ENCODE peak calls at places on chromosome 13, in five cellular contexts. One of them, this sample, is unnamed.

GRCh38 chr13:46609052-46609451 is 56.1 kb downstream of the LRCH1 start:
- DNase-seq in IMR-90: no peak
- DNase-seq in aorta: no peak
- DNase-seq in cardiac muscle cell: no peak
- DNase-seq in lung: no peak
- DNase-seq in this sample: no peak

GRCh38 chr13:95603887-95604533 is 40.5 kb downstream of the DZIP1 start:
- DNase-seq in cardiac muscle cell: peak
- DNase-seq in aorta: no peak
- DNase-seq in lung: no peak
- DNase-seq in IMR-90: no peak
- DNase-seq in this sample: no peak

GRCh38 chr13:40916207-40916998 is 102.7 kb downstream of the ELF1 start:
- DNase-seq in IMR-90: peak
- DNase-seq in lung: no peak
- DNase-seq in aorta: no peak
- DNase-seq in cardiac muscle cell: peak
- DNase-seq in this sample: no peak

GRCh38 chr13:99314640-99315176 is 7.5 kb upstream of the GPR183 start:
- DNase-seq in IMR-90: peak
- DNase-seq in lung: no peak
- DNase-seq in aorta: no peak
- DNase-seq in cardiac muscle cell: peak
- DNase-seq in this sample: no peak

GRCh38 chr13:48246097-48246496 is 13.1 kb downstream of the ITM2B start:
- DNase-seq in cardiac muscle cell: no peak
- DNase-seq in lung: no peak
- DNase-seq in aorta: no peak
- DNase-seq in IMR-90: no peak
- DNase-seq in this sample: no peak

GRCh38 chr13:83577183-83577582 is 305.1 kb downstream of the SLITRK1 start:
- DNase-seq in IMR-90: no peak
- DNase-seq in aorta: no peak
- DNase-seq in cardiac muscle cell: no peak
- DNase-seq in lung: no peak
- DNase-seq in this sample: no peak

GRCh38 chr13:37409756-37410155 is 188.8 kb downstream of the POSTN start:
- DNase-seq in lung: no peak
- DNase-seq in cardiac muscle cell: no peak
- DNase-seq in IMR-90: peak
- DNase-seq in aorta: no peak
- DNase-seq in this sample: no peak

GRCh38 chr13:92488249-92488845 is 738.3 kb upstream of the GPC6 start:
- DNase-seq in lung: no peak
- DNase-seq in cardiac muscle cell: no peak
- DNase-seq in IMR-90: no peak
- DNase-seq in aorta: no peak
- DNase-seq in this sample: no peak

GRCh38 chr13:40464349-40464748 is 202.1 kb downstream of the FOXO1 start:
- DNase-seq in lung: no peak
- DNase-seq in IMR-90: no peak
- DNase-seq in cardiac muscle cell: no peak
- DNase-seq in aorta: no peak
- DNase-seq in this sample: no peak

GRCh38 chr13:70183041-70183440 is 74.8 kb upstream of the KLHL1 start:
- DNase-seq in cardiac muscle cell: no peak
- DNase-seq in lung: no peak
- DNase-seq in IMR-90: no peak
- DNase-seq in aorta: no peak
- DNase-seq in this sample: no peak

GRCh38 chr13:54029226-54029625 is 1000.6 kb downstream of the OLFM4 start:
- DNase-seq in IMR-90: no peak
- DNase-seq in aorta: no peak
- DNase-seq in lung: no peak
- DNase-seq in cardiac muscle cell: no peak
- DNase-seq in this sample: no peak

GRCh38 chr13:113488283-113488682 is 2.2 kb downstream of the DCUN1D2 start:
- DNase-seq in IMR-90: no peak
- DNase-seq in lung: no peak
- DNase-seq in aorta: no peak
- DNase-seq in cardiac muscle cell: no peak
- DNase-seq in this sample: no peak
- H3K27ac ChIP-seq in IMR-90: no peak
- H3K27ac ChIP-seq in lung: peak
- H3K27ac ChIP-seq in aorta: no peak
- H3K27ac ChIP-seq in cardiac muscle cell: no peak
- H3K27ac ChIP-seq in this sample: no peak

DNA sequence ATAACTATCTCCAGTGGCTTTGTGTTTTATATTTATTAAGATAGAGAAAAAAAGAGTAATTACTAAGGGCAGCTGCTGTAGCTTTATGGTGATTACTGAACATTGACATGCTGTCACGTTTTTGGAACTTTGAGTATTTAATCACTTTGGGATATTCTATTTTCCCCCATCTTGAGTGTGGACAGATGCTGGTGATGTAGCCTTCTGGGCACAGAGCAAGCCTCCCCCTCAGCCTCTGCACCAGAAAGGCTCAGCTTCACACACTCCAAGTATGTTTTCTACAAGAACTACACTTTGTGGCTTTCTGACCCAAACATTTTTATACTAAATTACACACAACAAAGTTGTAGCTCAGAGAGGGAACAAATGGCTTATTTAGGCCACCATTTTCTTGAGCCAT is 1.1 kb downstream of the ALOX5AP start:
- DNase-seq in aorta: no peak
- DNase-seq in cardiac muscle cell: no peak
- DNase-seq in IMR-90: no peak
- DNase-seq in lung: no peak
- DNase-seq in this sample: no peak
- H3K4me3 ChIP-seq in aorta: no peak
- H3K4me3 ChIP-seq in cardiac muscle cell: no peak
- H3K4me3 ChIP-seq in IMR-90: no peak
- H3K4me3 ChIP-seq in lung: no peak
- H3K4me3 ChIP-seq in this sample: no peak

DNA sequence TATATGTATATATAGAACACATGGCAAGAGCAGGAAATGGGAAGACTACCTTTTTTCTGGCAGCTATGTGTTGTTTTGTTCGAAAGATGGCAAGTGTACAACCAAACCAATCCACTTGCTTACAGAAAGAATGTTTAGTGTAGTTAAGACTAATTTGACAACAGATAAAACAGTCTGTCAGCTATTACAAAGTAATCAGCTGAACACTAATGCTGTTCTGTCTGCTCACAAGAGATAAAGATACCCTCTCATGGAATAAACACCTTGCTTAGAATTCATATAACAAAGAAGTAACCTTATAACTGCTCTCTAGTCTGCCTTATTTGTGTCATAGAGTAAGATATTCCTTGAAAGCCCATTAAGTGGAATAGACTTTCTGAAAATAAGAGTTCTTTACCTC is 840 bp upstream of the KCNRG start:
- DNase-seq in IMR-90: no peak
- DNase-seq in cardiac muscle cell: no peak
- DNase-seq in aorta: no peak
- DNase-seq in lung: no peak
- DNase-seq in this sample: no peak
- H3K27ac ChIP-seq in IMR-90: no peak
- H3K27ac ChIP-seq in cardiac muscle cell: no peak
- H3K27ac ChIP-seq in aorta: no peak
- H3K27ac ChIP-seq in lung: no peak
- H3K27ac ChIP-seq in this sample: no peak

DNA sequence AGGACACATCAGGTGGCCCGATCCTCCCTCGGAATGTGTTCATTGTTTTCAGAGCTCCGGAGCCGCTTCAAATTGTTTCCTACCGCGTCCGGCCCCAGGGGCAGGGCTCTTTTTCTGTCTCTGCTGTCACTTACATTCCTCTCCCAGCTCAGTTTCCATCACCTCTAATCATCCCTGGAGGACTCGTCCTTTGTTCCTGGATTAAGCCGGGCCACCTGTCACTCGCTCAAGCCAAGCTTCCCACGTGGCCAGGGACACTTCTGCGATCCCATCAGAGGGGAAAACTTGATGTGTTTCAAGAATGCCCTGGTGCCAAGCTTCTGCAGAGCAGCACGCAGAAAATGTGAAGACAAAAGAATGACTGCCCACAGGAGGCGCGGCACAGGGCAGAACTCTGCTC is 13.5 kb downstream of the IL17D start:
- DNase-seq in cardiac muscle cell: no peak
- DNase-seq in IMR-90: no peak
- DNase-seq in aorta: no peak
- DNase-seq in lung: no peak
- DNase-seq in this sample: no peak
- H3K4me3 ChIP-seq in cardiac muscle cell: no peak
- H3K4me3 ChIP-seq in IMR-90: no peak
- H3K4me3 ChIP-seq in aorta: no peak
- H3K4me3 ChIP-seq in lung: no peak
- H3K4me3 ChIP-seq in this sample: no peak

DNA sequence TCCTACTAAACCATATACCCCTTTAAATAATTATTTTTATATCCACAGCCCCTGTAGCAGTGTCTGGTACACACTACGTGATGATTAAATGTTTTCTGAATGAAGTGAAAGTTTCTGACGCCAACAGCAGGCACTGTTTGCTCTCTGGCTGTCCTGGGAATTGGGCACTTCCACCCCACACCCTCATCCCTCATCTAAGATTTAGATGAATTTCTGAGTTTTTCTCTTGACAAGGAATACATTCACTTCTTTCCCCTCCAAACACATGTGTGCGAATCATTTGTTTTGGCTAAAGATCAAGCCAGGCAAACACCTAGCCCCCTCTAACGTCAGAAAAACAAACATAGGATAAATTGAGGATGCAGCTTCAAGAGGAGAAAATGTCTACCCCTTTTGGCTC is 93.7 kb downstream of the NUFIP1 start:
- DNase-seq in aorta: no peak
- DNase-seq in cardiac muscle cell: no peak
- DNase-seq in lung: no peak
- DNase-seq in IMR-90: no peak
- DNase-seq in this sample: no peak
- H3K27ac ChIP-seq in aorta: no peak
- H3K27ac ChIP-seq in cardiac muscle cell: no peak
- H3K27ac ChIP-seq in lung: no peak
- H3K27ac ChIP-seq in IMR-90: no peak
- H3K27ac ChIP-seq in this sample: no peak